ENCODE peak calls at places on chromosomes 3 and 15, in nine cellular contexts. I is NCI-H345; M is stimulated activated CD8-positive, alpha-beta memory T cell treated with anti-CD3 and anti-CD28 coated beads, Interleukin-12 subunit alpha, Interleukin-12 subunit beta, amount 100 ng/mL, for 4 hours; N is A549; B is neuronal stem cell; C is right atrium auricular region; T is T-helper 1 cell; K is kidney tubule cell; O is HS-5. W is an unnamed sample.

GRCh38 chr3:129007792-129008191 is 6.7 kb downstream of the EFCC1 start:
- DNase-seq in C (no peak), K (no peak), M (no peak), B (no peak), T (no peak), I (no peak), N (no peak), O (no peak), W (no peak)

GRCh38 chr3:149339931-149340309 is 6.5 kb upstream of the TM4SF18 start:
- DNase-seq in B (no peak), M (no peak), O (peak; percentile 98), N (peak; percentile 98), T (no peak), K (peak; percentile 100), C (peak; percentile 95), I (peak; percentile 51), W (no peak)

GRCh38 chr3:186940965-186941364 is 10.6 kb downstream of the ST6GAL1 start:
- DNase-seq in K (no peak), N (no peak), B (no peak), T (no peak), I (no peak), O (no peak), M (no peak), C (no peak), W (no peak)

GRCh38 chr3:126551066-126551838 is 7.5 kb downstream of the C3orf22 start:
- DNase-seq in O (no peak), M (no peak), B (no peak), K (no peak), T (no peak), C (peak; percentile 54), N (no peak), I (no peak), W (no peak)

GRCh38 chr3:23916152-23916885 is 471 bp downstream of the NKIRAS1 start:
- DNase-seq in B (no peak), M (no peak), K (no peak), O (no peak), I (no peak), T (no peak), N (no peak), C (no peak), W (no peak)

GRCh38 chr3:136247436-136247835 is 2.7 kb upstream of the PCCB start:
- DNase-seq in M (no peak), N (no peak), O (no peak), K (no peak), B (no peak), C (no peak), I (no peak), T (no peak), W (no peak)

GRCh38 chr15:77180757-77181156 is 109.8 kb upstream of the TSPAN3 start:
- DNase-seq in I (no peak), M (no peak), O (no peak), C (no peak), B (no peak), K (no peak), N (no peak), T (no peak), W (no peak)

GRCh38 chr15:90988249-90988648 is 6.1 kb downstream of the PRC1 start:
- DNase-seq in C (no peak), M (no peak), I (no peak), O (no peak), N (no peak), B (no peak), K (no peak), T (no peak), W (no peak)

GRCh38 chr3:39108309-39108708 is 829 bp downstream of the TTC21A start:
- DNase-seq in N (no peak), T (no peak), I (no peak), C (no peak), O (no peak), B (no peak), K (no peak), M (no peak), W (no peak)

GRCh38 chr3:169597083-169597609 is 66.4 kb downstream of the MECOM start:
- DNase-seq in I (no peak), B (no peak), M (no peak), O (no peak), C (no peak), N (no peak), T (no peak), K (no peak), W (no peak)

GRCh38 chr3:68705695-68706429 is 226.5 kb downstream of the TAFA4 start:
- DNase-seq in C (no peak), I (no peak), K (no peak), B (no peak), M (no peak), T (no peak), N (no peak), O (no peak), W (no peak)

GRCh38 chr15:72365844-72366243 is 10.0 kb downstream of the HEXA start:
- DNase-seq in B (no peak), N (no peak), I (no peak), O (no peak), T (no peak), M (no peak), K (peak; percentile 49), C (no peak), W (no peak)

GRCh38 chr15:55564347-55565145 is 23.6 kb downstream of the PYGO1 start:
- DNase-seq in K (no peak), T (no peak), I (no peak), O (no peak), M (no peak), B (no peak), C (no peak), N (no peak), W (no peak)